ENCODE peak calls at places on chromosomes 1 and 21, in ten cellular contexts. One of them, this sample, is unnamed.

GRCh38 chr21:29258626-29259335 is 39.9 kb upstream of the BACH1 start:
- ATAC-seq in central memory CD8-positive, alpha-beta T cell: no peak
- ATAC-seq in sciatic nerve: peak
- ATAC-seq in body of pancreas: peak
- ATAC-seq in gastroesophageal sphincter: no peak
- ATAC-seq in lower lobe of right lung: no peak
- ATAC-seq in HepG2: no peak
- ATAC-seq in HCT116: no peak
- ATAC-seq in activated CD8-positive, alpha-beta T cell treated with anti-CD3 and anti-CD28 coated beads for 36 hours: no peak
- ATAC-seq in stimulated activated naive CD8-positive, alpha-beta T cell treated with anti-CD3 and anti-CD28 coated beads, Interleukin-15, Interleukin-2, amounts not matched to agents 100 U/mL and 50 U/mL, for 24 hours: no peak
- ATAC-seq in this sample: no peak

GRCh38 chr1:166488327-166488726 is 321.5 kb upstream of the FAM78B start:
- ATAC-seq in central memory CD8-positive, alpha-beta T cell: no peak
- ATAC-seq in sciatic nerve: no peak
- ATAC-seq in body of pancreas: no peak
- ATAC-seq in gastroesophageal sphincter: no peak
- ATAC-seq in lower lobe of right lung: no peak
- ATAC-seq in HepG2: no peak
- ATAC-seq in HCT116: no peak
- ATAC-seq in activated CD8-positive, alpha-beta T cell treated with anti-CD3 and anti-CD28 coated beads for 36 hours: no peak
- ATAC-seq in stimulated activated naive CD8-positive, alpha-beta T cell treated with anti-CD3 and anti-CD28 coated beads, Interleukin-15, Interleukin-2, amounts not matched to agents 100 U/mL and 50 U/mL, for 24 hours: no peak
- ATAC-seq in this sample: no peak

GRCh38 chr1:76830373-76830772 is 36.9 kb upstream of the ST6GALNAC5 start:
- ATAC-seq in central memory CD8-positive, alpha-beta T cell: peak
- ATAC-seq in sciatic nerve: no peak
- ATAC-seq in body of pancreas: no peak
- ATAC-seq in gastroesophageal sphincter: no peak
- ATAC-seq in lower lobe of right lung: no peak
- ATAC-seq in HepG2: no peak
- ATAC-seq in HCT116: no peak
- ATAC-seq in activated CD8-positive, alpha-beta T cell treated with anti-CD3 and anti-CD28 coated beads for 36 hours: no peak
- ATAC-seq in stimulated activated naive CD8-positive, alpha-beta T cell treated with anti-CD3 and anti-CD28 coated beads, Interleukin-15, Interleukin-2, amounts not matched to agents 100 U/mL and 50 U/mL, for 24 hours: no peak
- ATAC-seq in this sample: no peak

GRCh38 chr1:180213401-180214177 is 16.5 kb upstream of the LHX4 start:
- ATAC-seq in central memory CD8-positive, alpha-beta T cell: peak
- ATAC-seq in sciatic nerve: no peak
- ATAC-seq in body of pancreas: no peak
- ATAC-seq in gastroesophageal sphincter: no peak
- ATAC-seq in lower lobe of right lung: no peak
- ATAC-seq in HepG2: no peak
- ATAC-seq in HCT116: peak
- ATAC-seq in activated CD8-positive, alpha-beta T cell treated with anti-CD3 and anti-CD28 coated beads for 36 hours: peak
- ATAC-seq in stimulated activated naive CD8-positive, alpha-beta T cell treated with anti-CD3 and anti-CD28 coated beads, Interleukin-15, Interleukin-2, amounts not matched to agents 100 U/mL and 50 U/mL, for 24 hours: peak
- ATAC-seq in this sample: no peak

GRCh38 chr1:150549496-150550221 is 451 bp downstream of the ADAMTSL4 start:
- ATAC-seq in central memory CD8-positive, alpha-beta T cell: no peak
- ATAC-seq in sciatic nerve: peak
- ATAC-seq in body of pancreas: peak
- ATAC-seq in gastroesophageal sphincter: no peak
- ATAC-seq in lower lobe of right lung: peak
- ATAC-seq in HepG2: peak
- ATAC-seq in HCT116: no peak
- ATAC-seq in activated CD8-positive, alpha-beta T cell treated with anti-CD3 and anti-CD28 coated beads for 36 hours: no peak
- ATAC-seq in stimulated activated naive CD8-positive, alpha-beta T cell treated with anti-CD3 and anti-CD28 coated beads, Interleukin-15, Interleukin-2, amounts not matched to agents 100 U/mL and 50 U/mL, for 24 hours: no peak
- ATAC-seq in this sample: no peak

GRCh38 chr1:80629304-80629837 is 1171.4 kb upstream of the ADGRL2 start:
- ATAC-seq in central memory CD8-positive, alpha-beta T cell: no peak
- ATAC-seq in sciatic nerve: no peak
- ATAC-seq in body of pancreas: no peak
- ATAC-seq in gastroesophageal sphincter: no peak
- ATAC-seq in lower lobe of right lung: no peak
- ATAC-seq in HepG2: no peak
- ATAC-seq in HCT116: no peak
- ATAC-seq in activated CD8-positive, alpha-beta T cell treated with anti-CD3 and anti-CD28 coated beads for 36 hours: no peak
- ATAC-seq in stimulated activated naive CD8-positive, alpha-beta T cell treated with anti-CD3 and anti-CD28 coated beads, Interleukin-15, Interleukin-2, amounts not matched to agents 100 U/mL and 50 U/mL, for 24 hours: no peak
- ATAC-seq in this sample: no peak

GRCh38 chr1:113058861-113059441 is 14.0 kb upstream of the LRIG2 start:
- ATAC-seq in central memory CD8-positive, alpha-beta T cell: no peak
- ATAC-seq in sciatic nerve: no peak
- ATAC-seq in body of pancreas: no peak
- ATAC-seq in gastroesophageal sphincter: no peak
- ATAC-seq in lower lobe of right lung: no peak
- ATAC-seq in HepG2: peak
- ATAC-seq in HCT116: no peak
- ATAC-seq in activated CD8-positive, alpha-beta T cell treated with anti-CD3 and anti-CD28 coated beads for 36 hours: no peak
- ATAC-seq in stimulated activated naive CD8-positive, alpha-beta T cell treated with anti-CD3 and anti-CD28 coated beads, Interleukin-15, Interleukin-2, amounts not matched to agents 100 U/mL and 50 U/mL, for 24 hours: no peak
- ATAC-seq in this sample: no peak

GRCh38 chr1:61210435-61211012 is 128.2 kb downstream of the NFIA start:
- ATAC-seq in central memory CD8-positive, alpha-beta T cell: no peak
- ATAC-seq in sciatic nerve: no peak
- ATAC-seq in body of pancreas: no peak
- ATAC-seq in gastroesophageal sphincter: no peak
- ATAC-seq in lower lobe of right lung: no peak
- ATAC-seq in HepG2: peak
- ATAC-seq in HCT116: peak
- ATAC-seq in activated CD8-positive, alpha-beta T cell treated with anti-CD3 and anti-CD28 coated beads for 36 hours: no peak
- ATAC-seq in stimulated activated naive CD8-positive, alpha-beta T cell treated with anti-CD3 and anti-CD28 coated beads, Interleukin-15, Interleukin-2, amounts not matched to agents 100 U/mL and 50 U/mL, for 24 hours: no peak
- ATAC-seq in this sample: no peak

GRCh38 chr1:47280142-47280541 is 33.8 kb downstream of the STIL start:
- ATAC-seq in central memory CD8-positive, alpha-beta T cell: no peak
- ATAC-seq in sciatic nerve: no peak
- ATAC-seq in body of pancreas: no peak
- ATAC-seq in gastroesophageal sphincter: no peak
- ATAC-seq in lower lobe of right lung: no peak
- ATAC-seq in HepG2: no peak
- ATAC-seq in HCT116: no peak
- ATAC-seq in activated CD8-positive, alpha-beta T cell treated with anti-CD3 and anti-CD28 coated beads for 36 hours: no peak
- ATAC-seq in stimulated activated naive CD8-positive, alpha-beta T cell treated with anti-CD3 and anti-CD28 coated beads, Interleukin-15, Interleukin-2, amounts not matched to agents 100 U/mL and 50 U/mL, for 24 hours: no peak
- ATAC-seq in this sample: no peak

GRCh38 chr1:186295980-186296379 is 79.1 kb downstream of the TPR start:
- ATAC-seq in central memory CD8-positive, alpha-beta T cell: no peak
- ATAC-seq in sciatic nerve: peak
- ATAC-seq in body of pancreas: no peak
- ATAC-seq in gastroesophageal sphincter: no peak
- ATAC-seq in lower lobe of right lung: no peak
- ATAC-seq in HepG2: peak
- ATAC-seq in HCT116: no peak
- ATAC-seq in activated CD8-positive, alpha-beta T cell treated with anti-CD3 and anti-CD28 coated beads for 36 hours: no peak
- ATAC-seq in stimulated activated naive CD8-positive, alpha-beta T cell treated with anti-CD3 and anti-CD28 coated beads, Interleukin-15, Interleukin-2, amounts not matched to agents 100 U/mL and 50 U/mL, for 24 hours: no peak
- ATAC-seq in this sample: no peak

GRCh38 chr1:106120789-106121188 is 935.7 kb upstream of the PRMT6 start:
- ATAC-seq in central memory CD8-positive, alpha-beta T cell: no peak
- ATAC-seq in sciatic nerve: no peak
- ATAC-seq in body of pancreas: no peak
- ATAC-seq in gastroesophageal sphincter: no peak
- ATAC-seq in lower lobe of right lung: peak
- ATAC-seq in HepG2: no peak
- ATAC-seq in HCT116: no peak
- ATAC-seq in activated CD8-positive, alpha-beta T cell treated with anti-CD3 and anti-CD28 coated beads for 36 hours: no peak
- ATAC-seq in stimulated activated naive CD8-positive, alpha-beta T cell treated with anti-CD3 and anti-CD28 coated beads, Interleukin-15, Interleukin-2, amounts not matched to agents 100 U/mL and 50 U/mL, for 24 hours: no peak
- ATAC-seq in this sample: no peak

GRCh38 chr1:24765308-24765988 is 20.2 kb downstream of the CLIC4 start:
- ATAC-seq in central memory CD8-positive, alpha-beta T cell: no peak
- ATAC-seq in sciatic nerve: peak
- ATAC-seq in body of pancreas: peak
- ATAC-seq in gastroesophageal sphincter: no peak
- ATAC-seq in lower lobe of right lung: no peak
- ATAC-seq in HepG2: no peak
- ATAC-seq in HCT116: no peak
- ATAC-seq in activated CD8-positive, alpha-beta T cell treated with anti-CD3 and anti-CD28 coated beads for 36 hours: no peak
- ATAC-seq in stimulated activated naive CD8-positive, alpha-beta T cell treated with anti-CD3 and anti-CD28 coated beads, Interleukin-15, Interleukin-2, amounts not matched to agents 100 U/mL and 50 U/mL, for 24 hours: no peak
- ATAC-seq in this sample: no peak

GRCh38 chr1:2585318-2586092 is 1.1 kb upstream of the PRXL2B start:
- ATAC-seq in central memory CD8-positive, alpha-beta T cell: peak
- ATAC-seq in sciatic nerve: peak
- ATAC-seq in body of pancreas: peak
- ATAC-seq in gastroesophageal sphincter: peak
- ATAC-seq in lower lobe of right lung: peak
- ATAC-seq in HepG2: peak
- ATAC-seq in HCT116: peak
- ATAC-seq in activated CD8-positive, alpha-beta T cell treated with anti-CD3 and anti-CD28 coated beads for 36 hours: peak
- ATAC-seq in stimulated activated naive CD8-positive, alpha-beta T cell treated with anti-CD3 and anti-CD28 coated beads, Interleukin-15, Interleukin-2, amounts not matched to agents 100 U/mL and 50 U/mL, for 24 hours: peak
- ATAC-seq in this sample: peak

GRCh38 chr1:220914283-220915116 is 35.3 kb downstream of the HLX start:
- ATAC-seq in central memory CD8-positive, alpha-beta T cell: no peak
- ATAC-seq in sciatic nerve: peak
- ATAC-seq in body of pancreas: no peak
- ATAC-seq in gastroesophageal sphincter: no peak
- ATAC-seq in lower lobe of right lung: peak
- ATAC-seq in HepG2: peak
- ATAC-seq in HCT116: no peak
- ATAC-seq in activated CD8-positive, alpha-beta T cell treated with anti-CD3 and anti-CD28 coated beads for 36 hours: no peak
- ATAC-seq in stimulated activated naive CD8-positive, alpha-beta T cell treated with anti-CD3 and anti-CD28 coated beads, Interleukin-15, Interleukin-2, amounts not matched to agents 100 U/mL and 50 U/mL, for 24 hours: peak
- ATAC-seq in this sample: peak

GRCh38 chr1:63626222-63626621 is 33.0 kb downstream of the PGM1 start:
- ATAC-seq in central memory CD8-positive, alpha-beta T cell: no peak
- ATAC-seq in sciatic nerve: peak
- ATAC-seq in body of pancreas: peak
- ATAC-seq in gastroesophageal sphincter: peak
- ATAC-seq in lower lobe of right lung: no peak
- ATAC-seq in HepG2: no peak
- ATAC-seq in HCT116: no peak
- ATAC-seq in activated CD8-positive, alpha-beta T cell treated with anti-CD3 and anti-CD28 coated beads for 36 hours: no peak
- ATAC-seq in stimulated activated naive CD8-positive, alpha-beta T cell treated with anti-CD3 and anti-CD28 coated beads, Interleukin-15, Interleukin-2, amounts not matched to agents 100 U/mL and 50 U/mL, for 24 hours: no peak
- ATAC-seq in this sample: no peak

GRCh38 chr1:206834711-206835110 is 30.7 kb upstream of the IL20 start:
- ATAC-seq in central memory CD8-positive, alpha-beta T cell: no peak
- ATAC-seq in sciatic nerve: peak
- ATAC-seq in body of pancreas: no peak
- ATAC-seq in gastroesophageal sphincter: peak
- ATAC-seq in lower lobe of right lung: peak
- ATAC-seq in HepG2: no peak
- ATAC-seq in HCT116: no peak
- ATAC-seq in activated CD8-positive, alpha-beta T cell treated with anti-CD3 and anti-CD28 coated beads for 36 hours: no peak
- ATAC-seq in stimulated activated naive CD8-positive, alpha-beta T cell treated with anti-CD3 and anti-CD28 coated beads, Interleukin-15, Interleukin-2, amounts not matched to agents 100 U/mL and 50 U/mL, for 24 hours: no peak
- ATAC-seq in this sample: peak

GRCh38 chr1:202203238-202204039 is 9.8 kb downstream of the LGR6 start:
- ATAC-seq in central memory CD8-positive, alpha-beta T cell: peak
- ATAC-seq in sciatic nerve: no peak
- ATAC-seq in body of pancreas: no peak
- ATAC-seq in gastroesophageal sphincter: no peak
- ATAC-seq in lower lobe of right lung: no peak
- ATAC-seq in HepG2: peak
- ATAC-seq in HCT116: no peak
- ATAC-seq in activated CD8-positive, alpha-beta T cell treated with anti-CD3 and anti-CD28 coated beads for 36 hours: peak
- ATAC-seq in stimulated activated naive CD8-positive, alpha-beta T cell treated with anti-CD3 and anti-CD28 coated beads, Interleukin-15, Interleukin-2, amounts not matched to agents 100 U/mL and 50 U/mL, for 24 hours: no peak
- ATAC-seq in this sample: peak

GRCh38 chr1:246144931-246145330 is 362.1 kb downstream of the SMYD3 start:
- ATAC-seq in central memory CD8-positive, alpha-beta T cell: no peak
- ATAC-seq in sciatic nerve: no peak
- ATAC-seq in body of pancreas: no peak
- ATAC-seq in gastroesophageal sphincter: no peak
- ATAC-seq in lower lobe of right lung: no peak
- ATAC-seq in HepG2: no peak
- ATAC-seq in HCT116: no peak
- ATAC-seq in activated CD8-positive, alpha-beta T cell treated with anti-CD3 and anti-CD28 coated beads for 36 hours: no peak
- ATAC-seq in stimulated activated naive CD8-positive, alpha-beta T cell treated with anti-CD3 and anti-CD28 coated beads, Interleukin-15, Interleukin-2, amounts not matched to agents 100 U/mL and 50 U/mL, for 24 hours: no peak
- ATAC-seq in this sample: no peak

GRCh38 chr1:179825798-179826460 is 51.7 kb downstream of the TOR1AIP2 start:
- ATAC-seq in central memory CD8-positive, alpha-beta T cell: no peak
- ATAC-seq in sciatic nerve: peak
- ATAC-seq in body of pancreas: no peak
- ATAC-seq in gastroesophageal sphincter: no peak
- ATAC-seq in lower lobe of right lung: no peak
- ATAC-seq in HepG2: no peak
- ATAC-seq in HCT116: no peak
- ATAC-seq in activated CD8-positive, alpha-beta T cell treated with anti-CD3 and anti-CD28 coated beads for 36 hours: no peak
- ATAC-seq in stimulated activated naive CD8-positive, alpha-beta T cell treated with anti-CD3 and anti-CD28 coated beads, Interleukin-15, Interleukin-2, amounts not matched to agents 100 U/mL and 50 U/mL, for 24 hours: no peak
- ATAC-seq in this sample: no peak

GRCh38 chr1:116408803-116409720 is 36.0 kb downstream of the ATP1A1 start:
- ATAC-seq in central memory CD8-positive, alpha-beta T cell: no peak
- ATAC-seq in sciatic nerve: no peak
- ATAC-seq in body of pancreas: no peak
- ATAC-seq in gastroesophageal sphincter: no peak
- ATAC-seq in lower lobe of right lung: no peak
- ATAC-seq in HepG2: no peak
- ATAC-seq in HCT116: no peak
- ATAC-seq in activated CD8-positive, alpha-beta T cell treated with anti-CD3 and anti-CD28 coated beads for 36 hours: no peak
- ATAC-seq in stimulated activated naive CD8-positive, alpha-beta T cell treated with anti-CD3 and anti-CD28 coated beads, Interleukin-15, Interleukin-2, amounts not matched to agents 100 U/mL and 50 U/mL, for 24 hours: no peak
- ATAC-seq in this sample: no peak

GRCh38 chr1:53372501-53372951 is 44.7 kb upstream of the LRP8 start:
- ATAC-seq in central memory CD8-positive, alpha-beta T cell: no peak
- ATAC-seq in sciatic nerve: no peak
- ATAC-seq in body of pancreas: no peak
- ATAC-seq in gastroesophageal sphincter: no peak
- ATAC-seq in lower lobe of right lung: no peak
- ATAC-seq in HepG2: no peak
- ATAC-seq in HCT116: no peak
- ATAC-seq in activated CD8-positive, alpha-beta T cell treated with anti-CD3 and anti-CD28 coated beads for 36 hours: no peak
- ATAC-seq in stimulated activated naive CD8-positive, alpha-beta T cell treated with anti-CD3 and anti-CD28 coated beads, Interleukin-15, Interleukin-2, amounts not matched to agents 100 U/mL and 50 U/mL, for 24 hours: no peak
- ATAC-seq in this sample: no peak

GRCh38 chr1:64073705-64074104 is 129.7 kb upstream of the UBE2U start:
- ATAC-seq in central memory CD8-positive, alpha-beta T cell: no peak
- ATAC-seq in sciatic nerve: peak
- ATAC-seq in body of pancreas: no peak
- ATAC-seq in gastroesophageal sphincter: no peak
- ATAC-seq in lower lobe of right lung: no peak
- ATAC-seq in HepG2: no peak
- ATAC-seq in HCT116: no peak
- ATAC-seq in activated CD8-positive, alpha-beta T cell treated with anti-CD3 and anti-CD28 coated beads for 36 hours: no peak
- ATAC-seq in stimulated activated naive CD8-positive, alpha-beta T cell treated with anti-CD3 and anti-CD28 coated beads, Interleukin-15, Interleukin-2, amounts not matched to agents 100 U/mL and 50 U/mL, for 24 hours: no peak
- ATAC-seq in this sample: no peak

GRCh38 chr21:30921129-30921528 is 39.7 kb upstream of the KRTAP11-1 start:
- ATAC-seq in central memory CD8-positive, alpha-beta T cell: no peak
- ATAC-seq in sciatic nerve: no peak
- ATAC-seq in body of pancreas: no peak
- ATAC-seq in gastroesophageal sphincter: no peak
- ATAC-seq in lower lobe of right lung: no peak
- ATAC-seq in HepG2: no peak
- ATAC-seq in HCT116: no peak
- ATAC-seq in activated CD8-positive, alpha-beta T cell treated with anti-CD3 and anti-CD28 coated beads for 36 hours: no peak
- ATAC-seq in stimulated activated naive CD8-positive, alpha-beta T cell treated with anti-CD3 and anti-CD28 coated beads, Interleukin-15, Interleukin-2, amounts not matched to agents 100 U/mL and 50 U/mL, for 24 hours: no peak
- ATAC-seq in this sample: no peak

GRCh38 chr1:93807301-93807930 is 71.6 kb downstream of the DNTTIP2 start:
- ATAC-seq in central memory CD8-positive, alpha-beta T cell: no peak
- ATAC-seq in sciatic nerve: no peak
- ATAC-seq in body of pancreas: no peak
- ATAC-seq in gastroesophageal sphincter: no peak
- ATAC-seq in lower lobe of right lung: no peak
- ATAC-seq in HepG2: no peak
- ATAC-seq in HCT116: no peak
- ATAC-seq in activated CD8-positive, alpha-beta T cell treated with anti-CD3 and anti-CD28 coated beads for 36 hours: no peak
- ATAC-seq in stimulated activated naive CD8-positive, alpha-beta T cell treated with anti-CD3 and anti-CD28 coated beads, Interleukin-15, Interleukin-2, amounts not matched to agents 100 U/mL and 50 U/mL, for 24 hours: no peak
- ATAC-seq in this sample: no peak

GRCh38 chr1:155968670-155969069 is 9.7 kb downstream of the ARHGEF2 start:
- ATAC-seq in central memory CD8-positive, alpha-beta T cell: no peak
- ATAC-seq in sciatic nerve: no peak
- ATAC-seq in body of pancreas: no peak
- ATAC-seq in gastroesophageal sphincter: no peak
- ATAC-seq in lower lobe of right lung: peak
- ATAC-seq in HepG2: no peak
- ATAC-seq in HCT116: no peak
- ATAC-seq in activated CD8-positive, alpha-beta T cell treated with anti-CD3 and anti-CD28 coated beads for 36 hours: no peak
- ATAC-seq in stimulated activated naive CD8-positive, alpha-beta T cell treated with anti-CD3 and anti-CD28 coated beads, Interleukin-15, Interleukin-2, amounts not matched to agents 100 U/mL and 50 U/mL, for 24 hours: no peak
- ATAC-seq in this sample: no peak